ENCODE peak calls at places on chromosomes 11 and 22, in seven cellular contexts. O is SK-N-SH, Q is HCT116, U is GM12878, P is HepG2, L is H1, E is K562. C is an unnamed sample.

GRCh38 chr22:46533434-46533833 is 4.0 kb downstream of the CELSR1 start:
- DNase-seq in E (peak; percentile 30), L (no peak), P (no peak), Q (no peak), U (no peak), O (no peak), C (peak; percentile 80)

GRCh38 chr11:623999-624704 is 603 bp downstream of the CDHR5 start:
- DNase-seq in L (no peak), Q (peak; percentile 48), P (no peak), U (no peak), O (no peak), E (no peak), C (no peak)

GRCh38 chr11:57514538-57515331 is 767 bp downstream of the SLC43A1 start:
- DNase-seq in E (peak; percentile 75), U (no peak), P (peak; percentile 46), L (peak; percentile 83), Q (no peak), O (peak; percentile 79), C (no peak)

GRCh38 chr11:19934828-19935259 is 222.2 kb downstream of the NAV2 start:
- DNase-seq in O (no peak), E (peak; percentile 19), Q (no peak), P (no peak), L (no peak), U (no peak), C (no peak)

GRCh38 chr22:20211409-20211996 is 56.6 kb downstream of the RTN4R start:
- DNase-seq in L (no peak), U (no peak), O (no peak), P (no peak), E (no peak), Q (no peak), C (no peak)

GRCh38 chr11:12090761-12091261 is 19.6 kb upstream of the MICAL2 start:
- DNase-seq in U (no peak), O (no peak), E (no peak), P (no peak), Q (peak; percentile 73), L (no peak), C (no peak)

GRCh38 chr11:119764108-119764874 is 35.3 kb upstream of the NECTIN1 start:
- DNase-seq in Q (no peak), U (no peak), O (no peak), E (no peak), P (no peak), L (no peak), C (no peak)

GRCh38 chr11:59135648-59136461 is 6.8 kb upstream of the FAM111A start:
- DNase-seq in L (peak; percentile 99), P (peak; percentile 70), E (peak; percentile 80), Q (peak; percentile 49), O (peak; percentile 86), U (peak; percentile 40), C (peak; percentile 87)

GRCh38 chr11:35550374-35551036 is 25.1 kb upstream of the PAMR1 start:
- DNase-seq in L (no peak), P (no peak), U (no peak), O (no peak), E (no peak), Q (no peak), C (no peak)

GRCh38 chr11:68043349-68044144 is 4.7 kb downstream of the TCIRG1 start:
- DNase-seq in Q (no peak), O (peak; percentile 53), U (no peak), P (no peak), E (peak; percentile 93), L (no peak), C (no peak)

GRCh38 chr11:66322732-66323427 is 6.0 kb upstream of the CD248 start:
- DNase-seq in O (no peak), Q (no peak), U (no peak), E (no peak), L (no peak), P (no peak), C (no peak)

GRCh38 chr11:66318576-66318970 is 1.7 kb upstream of the CD248 start:
- DNase-seq in O (no peak), Q (no peak), U (no peak), L (no peak), P (no peak), E (no peak), C (no peak)

GRCh38 chr11:66323684-66324083 is 6.8 kb upstream of the CD248 start:
- DNase-seq in Q (no peak), E (no peak), L (no peak), O (no peak), P (no peak), U (no peak), C (no peak)

GRCh38 chr11:66324626-66325025 is 7.8 kb upstream of the CD248 start:
- DNase-seq in Q (no peak), E (no peak), L (no peak), U (no peak), P (no peak), O (peak; percentile 8), C (no peak)

DNA sequence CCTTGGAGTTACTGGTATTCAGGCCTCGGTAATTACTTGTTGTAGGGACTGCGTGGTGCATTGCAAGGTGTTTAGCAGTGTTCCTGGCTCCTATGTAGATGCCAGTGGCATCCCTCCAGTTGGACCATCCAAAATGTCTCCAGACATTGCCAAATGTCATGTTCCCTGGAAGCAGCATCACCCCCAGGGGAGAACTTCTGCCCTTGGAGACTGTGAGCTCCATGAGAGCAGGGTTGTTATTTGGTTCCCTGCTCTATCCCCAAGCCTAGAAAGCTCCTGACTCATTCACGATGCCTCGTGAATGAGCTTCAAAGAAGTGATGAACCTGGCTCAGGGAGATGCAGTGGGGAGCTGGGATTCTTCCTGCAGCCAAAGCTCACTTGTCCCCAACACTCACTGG is 4.8 kb upstream of the CD248 start:
- DNase-seq in E (no peak), L (no peak), Q (no peak), P (no peak), U (no peak), O (no peak), C (no peak)
- TF ChIP-seq JUND in E (no peak), L (no peak), Q (no peak), P (no peak), U (no peak), O (no peak), C (no peak)

DNA sequence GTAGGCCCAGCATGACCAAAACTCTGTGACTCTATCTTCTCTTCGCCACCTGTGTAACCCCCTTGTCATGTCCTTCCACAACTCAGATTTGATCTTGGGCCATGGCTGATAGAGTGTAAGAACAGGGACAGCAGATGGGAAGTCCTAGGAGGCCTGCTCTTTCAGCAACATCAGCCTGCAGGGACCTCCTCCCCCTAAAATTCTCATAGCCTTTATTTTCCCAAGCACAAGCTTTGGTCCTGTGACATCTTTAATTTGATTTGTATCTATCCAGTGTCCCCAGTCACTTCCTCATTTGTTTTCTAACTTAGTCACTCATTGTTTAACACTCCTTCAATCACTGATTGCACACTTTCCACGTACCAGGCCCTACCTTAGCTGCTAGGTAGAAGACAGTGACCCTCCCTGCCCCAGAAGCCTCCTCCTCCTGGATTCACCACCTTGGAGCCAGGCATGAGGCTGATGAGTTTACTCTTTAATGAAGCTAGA is 5.3 kb downstream of the UBQLN3 start:
- DNase-seq in U (no peak), Q (no peak), O (no peak), E (peak; percentile 58), L (no peak), P (no peak), C (no peak)
- TF ChIP-seq JUND in U (no peak), Q (no peak), O (no peak), E (peak; percentile 11), L (no peak), P (no peak), C (no peak)

DNA sequence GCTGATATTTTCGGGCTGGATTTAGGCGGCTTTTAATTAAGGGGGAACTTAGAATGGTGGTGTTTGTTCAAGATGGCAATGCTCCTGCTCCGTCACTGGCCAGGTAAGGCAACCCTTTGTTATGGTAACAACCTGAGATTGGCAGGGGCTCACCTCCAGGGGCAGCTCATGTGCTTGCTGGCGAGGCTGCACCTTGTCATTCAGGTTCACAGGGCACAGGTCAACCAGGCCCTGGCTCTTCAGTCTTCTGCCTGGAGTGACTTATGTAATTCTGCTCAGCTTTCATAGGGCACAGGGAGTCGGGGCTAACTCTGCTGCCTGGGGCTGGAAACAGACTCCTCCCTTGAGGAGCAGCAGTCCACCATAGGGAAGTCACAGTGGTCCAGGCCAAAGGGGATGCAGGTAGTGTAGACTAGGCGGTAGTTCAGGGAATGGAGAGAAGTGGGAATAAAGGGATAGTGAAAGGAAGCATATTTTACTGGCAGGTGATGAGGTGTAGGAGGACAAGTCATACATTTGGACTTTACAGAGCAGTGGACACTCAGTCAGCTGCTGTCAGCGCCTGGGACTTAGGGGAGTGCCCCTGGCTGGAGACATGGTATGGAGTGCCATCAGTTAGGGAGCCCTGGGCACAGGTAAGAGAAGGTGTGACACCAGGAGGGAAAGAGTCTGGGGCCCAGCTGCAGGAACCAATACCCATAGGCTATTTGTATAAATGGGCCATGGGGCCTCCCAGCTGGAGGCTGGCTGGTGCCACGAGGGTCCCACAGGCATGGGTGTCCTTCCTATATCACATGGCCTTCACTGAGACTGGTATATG is 1.3 kb upstream of the MIF start:
- DNase-seq in P (no peak), U (no peak), E (no peak), O (no peak), L (no peak), Q (no peak), C (no peak)
- TF ChIP-seq JUND in P (no peak), U (no peak), E (no peak), O (no peak), L (no peak), Q (no peak), C (no peak)

GRCh38 chr11:101169944-101170343 is 40.3 kb upstream of the PGR start:
- DNase-seq in U (no peak), Q (no peak), P (no peak), O (no peak), L (no peak), E (no peak), C (no peak)
- TF ChIP-seq JUND in U (no peak), Q (no peak), P (no peak), O (no peak), L (no peak), E (no peak), C (no peak)

GRCh38 chr11:6393989-6394670 is 3.9 kb downstream of the SMPD1 start:
- DNase-seq in E (no peak), Q (no peak), O (no peak), L (no peak), U (no peak), P (no peak), C (no peak)

GRCh38 chr11:6388747-6389146 is 1.5 kb upstream of the SMPD1 start:
- DNase-seq in U (no peak), E (no peak), L (no peak), O (no peak), Q (no peak), P (no peak), C (no peak)

GRCh38 chr11:6389921-6390717 is at the start of gene SMPD1:
- DNase-seq in Q (peak; percentile 81), O (peak; percentile 97), P (peak; percentile 74), U (peak; percentile 66), L (peak; percentile 88), E (peak; percentile 97), C (peak; percentile 85)

GRCh38 chr11:6390718-6391547 is 659 bp downstream of the SMPD1 start:
- DNase-seq in E (no peak), L (no peak), P (no peak), Q (no peak), U (no peak), O (no peak), C (no peak)

GRCh38 chr11:6391548-6392134 is 1.4 kb downstream of the SMPD1 start:
- DNase-seq in L (no peak), U (no peak), P (no peak), O (no peak), Q (no peak), E (no peak), C (no peak)
- TF ChIP-seq JUND in L (no peak), U (no peak), P (no peak), O (no peak), Q (no peak), E (no peak), C (no peak)